ENCODE peak calls at places on chromosome 7, in six cellular contexts. One of them, this sample, is unnamed. For H3K36me3, the result is how much of the 10 kb centered on the place peaks cover.

GRCh38 chr7:94710256-94710655 is 54.3 kb upstream of the SGCE start:
- DNase-seq in neural progenitor cell: no peak
- DNase-seq in WERI-Rb-1: no peak
- DNase-seq in right lobe of liver: no peak
- DNase-seq in heart right ventricle: no peak
- DNase-seq in left ventricle myocardium inferior: no peak
- DNase-seq in this sample: no peak

GRCh38 chr7:46534593-46535271 is 613.7 kb upstream of the IGFBP3 start:
- DNase-seq in left ventricle myocardium inferior: no peak
- DNase-seq in neural progenitor cell: peak
- DNase-seq in heart right ventricle: peak
- DNase-seq in right lobe of liver: no peak
- DNase-seq in WERI-Rb-1: no peak
- DNase-seq in this sample: no peak

GRCh38 chr7:123782071-123782798 is 33.4 kb upstream of the WASL start:
- DNase-seq in heart right ventricle: no peak
- DNase-seq in WERI-Rb-1: no peak
- DNase-seq in left ventricle myocardium inferior: no peak
- DNase-seq in neural progenitor cell: no peak
- DNase-seq in right lobe of liver: no peak
- DNase-seq in this sample: no peak

GRCh38 chr7:43878867-43879266 is 9.6 kb upstream of the MRPS24 start:
- DNase-seq in heart right ventricle: no peak
- DNase-seq in right lobe of liver: no peak
- DNase-seq in left ventricle myocardium inferior: no peak
- DNase-seq in neural progenitor cell: no peak
- DNase-seq in WERI-Rb-1: no peak
- DNase-seq in this sample: no peak

GRCh38 chr7:1691601-1692499 is 21.8 kb downstream of the ELFN1 start:
- DNase-seq in heart right ventricle: peak
- DNase-seq in WERI-Rb-1: peak
- DNase-seq in left ventricle myocardium inferior: peak
- DNase-seq in right lobe of liver: peak
- DNase-seq in neural progenitor cell: no peak
- DNase-seq in this sample: no peak

GRCh38 chr7:31957090-31957720 is 113.0 kb downstream of the PDE1C start:
- DNase-seq in left ventricle myocardium inferior: no peak
- DNase-seq in neural progenitor cell: no peak
- DNase-seq in heart right ventricle: no peak
- DNase-seq in right lobe of liver: no peak
- DNase-seq in WERI-Rb-1: no peak
- DNase-seq in this sample: no peak

GRCh38 chr7:110521357-110521756 is 569.6 kb upstream of the LRRN3 start:
- DNase-seq in left ventricle myocardium inferior: no peak
- DNase-seq in neural progenitor cell: no peak
- DNase-seq in right lobe of liver: no peak
- DNase-seq in WERI-Rb-1: peak
- DNase-seq in heart right ventricle: no peak
- DNase-seq in this sample: no peak

GRCh38 chr7:82615527-82615926 is 171.9 kb upstream of the CACNA2D1 start:
- DNase-seq in right lobe of liver: no peak
- DNase-seq in neural progenitor cell: no peak
- DNase-seq in left ventricle myocardium inferior: no peak
- DNase-seq in WERI-Rb-1: no peak
- DNase-seq in heart right ventricle: no peak
- DNase-seq in this sample: no peak

GRCh38 chr7:74525881-74526280 is 72.2 kb downstream of the GTF2IRD1 start:
- DNase-seq in WERI-Rb-1: no peak
- DNase-seq in neural progenitor cell: no peak
- DNase-seq in left ventricle myocardium inferior: no peak
- DNase-seq in heart right ventricle: no peak
- DNase-seq in right lobe of liver: no peak
- DNase-seq in this sample: no peak

GRCh38 chr7:40733578-40733977 is 598.8 kb downstream of the SUGCT start:
- DNase-seq in heart right ventricle: no peak
- DNase-seq in WERI-Rb-1: no peak
- DNase-seq in neural progenitor cell: no peak
- DNase-seq in left ventricle myocardium inferior: no peak
- DNase-seq in right lobe of liver: no peak
- DNase-seq in this sample: no peak

DNA sequence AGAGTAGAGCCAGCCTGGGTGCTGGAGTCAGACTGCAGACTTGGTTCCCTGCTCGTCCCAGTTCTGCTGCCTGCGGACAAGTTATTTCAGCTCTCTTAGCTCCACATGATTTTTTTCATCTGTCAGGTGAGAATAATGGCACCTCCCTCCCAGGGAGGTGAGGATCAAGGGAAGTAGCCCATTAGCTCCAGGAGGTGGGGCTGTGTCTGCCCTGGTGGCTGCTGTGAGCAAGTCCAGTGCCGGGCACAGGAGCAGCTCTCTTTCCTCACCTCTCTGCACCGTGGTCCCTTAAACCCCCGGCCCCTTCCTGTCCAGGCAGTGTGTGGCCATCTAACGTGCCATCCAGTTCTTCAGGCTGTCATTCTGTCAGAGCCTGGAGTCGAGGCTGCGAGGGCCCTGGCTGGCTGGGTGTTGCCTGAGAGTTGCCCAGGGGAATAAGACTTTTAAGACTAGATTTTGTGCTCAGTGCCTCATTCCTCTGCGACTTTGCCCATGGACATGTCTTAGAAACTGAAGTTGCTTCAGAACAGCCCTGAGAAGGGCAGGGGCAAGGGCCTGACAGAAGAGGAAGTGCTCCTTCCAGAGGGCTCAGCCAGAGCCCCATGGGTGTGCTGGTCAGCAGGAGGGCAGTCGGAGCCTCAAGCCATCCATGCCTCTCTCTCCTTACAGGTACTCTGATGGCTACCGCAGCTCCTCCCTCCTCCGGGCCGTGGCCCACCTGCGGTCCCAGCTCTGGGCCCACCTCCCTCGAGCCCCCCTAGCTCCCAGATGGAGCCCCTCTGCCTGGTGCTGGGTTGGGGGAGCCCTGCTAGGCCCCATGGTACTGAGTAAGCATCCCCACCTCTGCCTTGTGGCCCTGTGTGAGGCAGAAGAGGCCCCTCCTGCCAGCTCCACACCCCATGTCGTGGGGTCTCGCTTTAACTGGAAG is 5.0 kb downstream of the ABCB8 start:
- DNase-seq in WERI-Rb-1: peak
- DNase-seq in right lobe of liver: no peak
- DNase-seq in neural progenitor cell: no peak
- DNase-seq in heart right ventricle: no peak
- DNase-seq in left ventricle myocardium inferior: no peak
- DNase-seq in this sample: no peak
- TF ChIP-seq CTCF in WERI-Rb-1: peak
- TF ChIP-seq CTCF in right lobe of liver: no peak
- TF ChIP-seq CTCF in neural progenitor cell: no peak
- TF ChIP-seq CTCF in heart right ventricle: no peak
- TF ChIP-seq CTCF in left ventricle myocardium inferior: no peak
- TF ChIP-seq CTCF in this sample: no peak

GRCh38 chr7:90708841-90709317 is 112.8 kb downstream of the CDK14 start:
- DNase-seq in left ventricle myocardium inferior: no peak
- DNase-seq in WERI-Rb-1: peak
- DNase-seq in neural progenitor cell: peak
- DNase-seq in right lobe of liver: no peak
- DNase-seq in heart right ventricle: no peak
- DNase-seq in this sample: no peak
- H3K4me3 ChIP-seq in left ventricle myocardium inferior: no peak
- H3K4me3 ChIP-seq in WERI-Rb-1: no peak
- H3K4me3 ChIP-seq in neural progenitor cell: no peak
- H3K4me3 ChIP-seq in right lobe of liver: no peak
- H3K4me3 ChIP-seq in heart right ventricle: no peak
- H3K4me3 ChIP-seq in this sample: no peak

GRCh38 chr7:50371551-50372021 is 67.1 kb downstream of the IKZF1 start:
- DNase-seq in neural progenitor cell: no peak
- DNase-seq in WERI-Rb-1: no peak
- DNase-seq in right lobe of liver: no peak
- DNase-seq in heart right ventricle: no peak
- DNase-seq in left ventricle myocardium inferior: no peak
- DNase-seq in this sample: no peak
- H3K36me3 ChIP-seq in neural progenitor cell: under half
- H3K36me3 ChIP-seq in WERI-Rb-1: under half
- H3K36me3 ChIP-seq in right lobe of liver: under half
- H3K36me3 ChIP-seq in heart right ventricle: under half
- H3K36me3 ChIP-seq in left ventricle myocardium inferior: under half
- H3K36me3 ChIP-seq in this sample: under half

GRCh38 chr7:121510302-121510701 is 114.2 kb upstream of the FAM3C start:
- DNase-seq in neural progenitor cell: peak
- DNase-seq in right lobe of liver: no peak
- DNase-seq in WERI-Rb-1: no peak
- DNase-seq in heart right ventricle: no peak
- DNase-seq in left ventricle myocardium inferior: no peak
- DNase-seq in this sample: no peak
- TF ChIP-seq CTCF in neural progenitor cell: peak
- TF ChIP-seq CTCF in right lobe of liver: no peak
- TF ChIP-seq CTCF in WERI-Rb-1: peak
- TF ChIP-seq CTCF in heart right ventricle: no peak
- TF ChIP-seq CTCF in left ventricle myocardium inferior: peak
- TF ChIP-seq CTCF in this sample: no peak

GRCh38 chr7:44998153-44998871 is 1.7 kb upstream of the CCM2 start:
- DNase-seq in right lobe of liver: no peak
- DNase-seq in WERI-Rb-1: no peak
- DNase-seq in heart right ventricle: no peak
- DNase-seq in left ventricle myocardium inferior: no peak
- DNase-seq in neural progenitor cell: no peak
- DNase-seq in this sample: no peak
- H3K4me3 ChIP-seq in right lobe of liver: peak
- H3K4me3 ChIP-seq in WERI-Rb-1: peak
- H3K4me3 ChIP-seq in heart right ventricle: peak
- H3K4me3 ChIP-seq in left ventricle myocardium inferior: peak
- H3K4me3 ChIP-seq in neural progenitor cell: peak
- H3K4me3 ChIP-seq in this sample: no peak

GRCh38 chr7:155306677-155307470 is 9.2 kb downstream of the INSIG1 start:
- DNase-seq in WERI-Rb-1: no peak
- DNase-seq in right lobe of liver: peak
- DNase-seq in heart right ventricle: no peak
- DNase-seq in neural progenitor cell: no peak
- DNase-seq in left ventricle myocardium inferior: no peak
- DNase-seq in this sample: no peak

GRCh38 chr7:155300641-155301452 is 3.2 kb downstream of the INSIG1 start:
- DNase-seq in WERI-Rb-1: no peak
- DNase-seq in left ventricle myocardium inferior: no peak
- DNase-seq in heart right ventricle: no peak
- DNase-seq in right lobe of liver: peak
- DNase-seq in neural progenitor cell: no peak
- DNase-seq in this sample: no peak

GRCh38 chr7:155305251-155305904 is 7.7 kb downstream of the INSIG1 start:
- DNase-seq in WERI-Rb-1: no peak
- DNase-seq in right lobe of liver: no peak
- DNase-seq in heart right ventricle: no peak
- DNase-seq in left ventricle myocardium inferior: no peak
- DNase-seq in neural progenitor cell: no peak
- DNase-seq in this sample: no peak

GRCh38 chr7:155303039-155303593 is 5.4 kb downstream of the INSIG1 start:
- DNase-seq in WERI-Rb-1: no peak
- DNase-seq in neural progenitor cell: no peak
- DNase-seq in heart right ventricle: no peak
- DNase-seq in right lobe of liver: no peak
- DNase-seq in left ventricle myocardium inferior: no peak
- DNase-seq in this sample: no peak

GRCh38 chr7:155303897-155304296 is 6.2 kb downstream of the INSIG1 start:
- DNase-seq in WERI-Rb-1: no peak
- DNase-seq in neural progenitor cell: no peak
- DNase-seq in right lobe of liver: no peak
- DNase-seq in left ventricle myocardium inferior: no peak
- DNase-seq in heart right ventricle: no peak
- DNase-seq in this sample: no peak
- H3K36me3 ChIP-seq in WERI-Rb-1: under half
- H3K36me3 ChIP-seq in neural progenitor cell: under half
- H3K36me3 ChIP-seq in right lobe of liver: half or more
- H3K36me3 ChIP-seq in left ventricle myocardium inferior: under half
- H3K36me3 ChIP-seq in heart right ventricle: under half
- H3K36me3 ChIP-seq in this sample: under half

DNA sequence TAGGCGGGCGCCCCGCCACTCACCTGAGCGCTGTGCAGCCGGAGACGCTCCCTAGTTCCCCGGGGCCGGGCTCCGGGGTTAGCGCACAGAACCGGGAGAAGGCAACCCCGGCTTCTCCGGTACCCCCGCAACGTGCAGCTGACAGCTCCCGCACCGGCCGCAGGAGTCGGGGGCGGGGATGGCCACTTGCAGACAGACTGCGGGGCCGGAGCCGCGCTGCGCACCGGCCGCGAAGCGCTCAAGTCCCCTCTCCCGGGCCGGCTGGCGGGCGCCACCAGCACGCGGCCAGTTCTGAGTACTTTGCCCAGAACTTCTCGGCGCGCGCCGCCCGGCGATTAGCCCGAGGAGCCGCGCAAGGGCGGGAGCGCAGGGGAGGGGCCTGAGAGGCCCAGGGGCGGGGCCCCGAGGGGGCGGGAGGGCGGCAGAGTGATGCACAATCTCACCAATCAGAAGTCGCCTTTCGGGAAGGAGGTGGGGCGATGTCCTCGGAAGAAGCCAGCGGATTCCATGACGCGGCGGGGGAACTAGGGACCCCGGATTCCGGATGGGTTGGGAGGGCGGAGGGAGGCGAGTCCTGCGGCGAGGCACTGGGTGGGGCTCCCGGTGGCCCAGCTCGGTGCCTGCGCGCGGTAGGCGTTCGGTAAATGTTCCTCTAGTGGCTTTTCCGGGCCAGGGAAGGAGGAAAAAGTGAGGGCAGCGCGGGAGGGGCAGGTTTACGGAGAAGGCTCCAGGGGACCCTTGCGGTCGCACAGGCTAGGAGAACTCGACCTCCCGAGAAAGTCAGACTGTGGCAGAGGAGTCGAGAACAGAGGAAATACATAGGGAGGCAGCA is at the start of gene OSBPL3:
- DNase-seq in neural progenitor cell: peak
- DNase-seq in heart right ventricle: peak
- DNase-seq in left ventricle myocardium inferior: peak
- DNase-seq in right lobe of liver: peak
- DNase-seq in WERI-Rb-1: peak
- DNase-seq in this sample: peak
- TF ChIP-seq CTCF in neural progenitor cell: no peak
- TF ChIP-seq CTCF in heart right ventricle: no peak
- TF ChIP-seq CTCF in left ventricle myocardium inferior: no peak
- TF ChIP-seq CTCF in right lobe of liver: no peak
- TF ChIP-seq CTCF in WERI-Rb-1: no peak
- TF ChIP-seq CTCF in this sample: no peak

DNA sequence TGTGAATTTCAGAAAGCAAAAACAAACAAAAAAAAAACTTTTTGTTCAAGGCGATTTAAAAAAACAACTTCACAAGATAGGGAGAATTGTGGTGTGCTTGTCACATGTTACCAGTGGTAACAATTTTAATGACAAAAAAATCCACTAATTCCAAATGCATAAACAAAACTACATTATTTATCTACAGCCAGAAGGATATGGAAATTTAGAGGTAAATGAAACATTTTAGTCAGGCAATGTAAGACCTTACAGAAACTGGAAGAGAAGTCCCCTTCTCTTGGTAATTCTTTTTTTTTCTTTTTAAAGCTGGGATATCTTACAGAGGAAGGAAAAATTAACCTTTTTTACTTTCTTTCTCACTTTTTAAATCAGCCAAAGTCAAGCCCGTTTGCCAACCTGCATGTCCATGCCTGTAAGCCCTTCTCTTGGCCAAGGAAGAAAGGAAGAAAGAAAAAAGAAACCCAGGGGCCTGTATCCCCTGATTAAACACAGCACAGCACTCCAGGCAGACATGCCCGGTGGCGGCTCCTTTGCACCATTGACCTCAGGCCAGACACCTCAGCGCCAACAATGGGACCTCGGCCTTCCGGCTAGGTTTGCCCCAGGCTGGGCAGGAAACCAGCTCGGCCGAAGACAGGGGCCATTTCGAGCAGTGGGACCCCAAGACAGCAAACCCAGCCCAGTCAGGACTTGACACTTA is 3.0 kb downstream of the HOXA10 start:
- DNase-seq in heart right ventricle: no peak
- DNase-seq in neural progenitor cell: peak
- DNase-seq in left ventricle myocardium inferior: no peak
- DNase-seq in right lobe of liver: no peak
- DNase-seq in WERI-Rb-1: no peak
- DNase-seq in this sample: no peak
- H3K4me3 ChIP-seq in heart right ventricle: no peak
- H3K4me3 ChIP-seq in neural progenitor cell: no peak
- H3K4me3 ChIP-seq in left ventricle myocardium inferior: no peak
- H3K4me3 ChIP-seq in right lobe of liver: no peak
- H3K4me3 ChIP-seq in WERI-Rb-1: no peak
- H3K4me3 ChIP-seq in this sample: peak

This sample was measured in BJ.